ENCODE peak calls at places on chromosomes 16 and 17, in nine cellular contexts. B is ovary, C is uterus, Q is A549, I is HCT116, X is body of pancreas, Y is tibial nerve, H is gastrocnemius medialis, T is breast epithelium. P is an unnamed sample.

GRCh38 chr16:24853830-24854229 is 8.1 kb downstream of the SLC5A11 start:
- DNase-seq in H (no peak), T (no peak), B (peak), Q (peak), Y (no peak), C (peak), X (peak), I (no peak), P (peak)

GRCh38 chr17:40109471-40109824 is 9.1 kb upstream of the NR1D1 start:
- DNase-seq in B (no peak), X (no peak), Y (no peak), I (no peak), T (no peak), C (no peak), H (no peak), Q (no peak), P (no peak)

GRCh38 chr17:68567035-68567434 is 34.1 kb downstream of the FAM20A start:
- DNase-seq in Y (no peak), H (no peak), T (no peak), B (no peak), I (no peak), C (no peak), Q (no peak), X (no peak), P (no peak)

GRCh38 chr16:66486773-66487579 is 59.9 kb downstream of the BEAN1 start:
- DNase-seq in C (peak), X (no peak), H (no peak), I (no peak), T (peak), B (peak), Y (no peak), Q (no peak), P (peak)

GRCh38 chr16:1973461-1974156 is 1.8 kb downstream of the TBL3 start:
- DNase-seq in Q (no peak), B (peak), H (no peak), C (no peak), X (no peak), Y (no peak), I (no peak), T (no peak), P (no peak)

GRCh38 chr17:7703584-7704574 is 1.1 kb upstream of the EFNB3 start:
- DNase-seq in C (no peak), X (peak), I (no peak), Y (no peak), B (no peak), T (no peak), H (no peak), Q (peak), P (no peak)

GRCh38 chr17:17354560-17355357 is 51.6 kb downstream of the NT5M start:
- DNase-seq in Q (peak), T (peak), X (peak), I (peak), C (peak), B (peak), Y (peak), H (peak), P (peak)

GRCh38 chr17:82237746-82238561 is 9.1 kb downstream of the SLC16A3 start:
- DNase-seq in X (no peak), I (no peak), B (peak), C (no peak), T (no peak), Q (no peak), H (no peak), Y (no peak), P (peak)

GRCh38 chr16:87956169-87956770 is 5.0 kb downstream of the BANP start:
- DNase-seq in Y (no peak), X (no peak), C (no peak), H (no peak), B (no peak), T (no peak), I (no peak), Q (no peak), P (no peak)

GRCh38 chr16:87958632-87959031 is 7.4 kb downstream of the BANP start:
- DNase-seq in T (no peak), I (no peak), X (no peak), Q (no peak), Y (no peak), H (no peak), B (no peak), C (no peak), P (no peak)

GRCh38 chr16:87957296-87958069 is 6.2 kb downstream of the BANP start:
- DNase-seq in Q (no peak), T (no peak), C (no peak), Y (no peak), X (no peak), I (no peak), B (no peak), H (no peak), P (no peak)

GRCh38 chr16:87955302-87956168 is 4.3 kb downstream of the BANP start:
- DNase-seq in H (no peak), T (no peak), C (no peak), Q (no peak), B (peak), X (no peak), Y (no peak), I (no peak), P (no peak)

DNA sequence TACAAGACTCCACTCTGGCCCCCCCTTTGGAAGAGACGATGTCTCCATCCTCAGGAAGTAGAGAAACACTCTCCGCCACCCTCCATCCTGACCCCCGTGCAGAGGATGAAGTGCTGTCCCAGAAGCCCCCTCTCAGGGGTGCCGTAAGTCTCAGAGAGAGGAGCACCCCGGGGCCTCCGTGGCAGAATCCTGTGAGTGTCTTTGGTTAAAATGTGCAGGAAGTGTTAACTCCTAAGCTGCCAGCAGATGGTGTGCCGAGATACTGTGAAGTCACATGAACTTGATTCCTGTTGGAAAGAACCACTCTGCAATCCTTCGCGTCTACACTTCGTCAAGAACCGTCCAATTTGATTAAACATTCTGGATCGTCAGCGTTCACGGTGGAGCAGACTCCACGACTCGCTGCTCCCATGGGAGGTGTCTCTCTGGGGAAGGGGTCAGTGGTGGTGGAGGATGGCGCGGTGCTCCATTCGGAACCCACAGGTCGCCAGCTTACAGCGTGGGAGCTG is 5.6 kb downstream of the BANP start:
- DNase-seq in T (no peak), H (no peak), B (no peak), C (no peak), Y (no peak), Q (peak), X (no peak), I (no peak), P (no peak)
- TF ChIP-seq CTCF in T (no peak), H (no peak), B (no peak), C (no peak), Y (no peak), Q (peak), X (no peak), I (no peak), P (no peak)

GRCh38 chr16:59754854-59755253 is 1020.7 kb upstream of the GOT2 start:
- DNase-seq in T (no peak), I (no peak), B (no peak), Q (no peak), X (peak), H (no peak), Y (no peak), C (no peak), P (no peak)
- H3K4me3 ChIP-seq in T (no peak), I (no peak), B (no peak), Q (no peak), X (no peak), H (no peak), Y (no peak), C (no peak), P (no peak)

DNA sequence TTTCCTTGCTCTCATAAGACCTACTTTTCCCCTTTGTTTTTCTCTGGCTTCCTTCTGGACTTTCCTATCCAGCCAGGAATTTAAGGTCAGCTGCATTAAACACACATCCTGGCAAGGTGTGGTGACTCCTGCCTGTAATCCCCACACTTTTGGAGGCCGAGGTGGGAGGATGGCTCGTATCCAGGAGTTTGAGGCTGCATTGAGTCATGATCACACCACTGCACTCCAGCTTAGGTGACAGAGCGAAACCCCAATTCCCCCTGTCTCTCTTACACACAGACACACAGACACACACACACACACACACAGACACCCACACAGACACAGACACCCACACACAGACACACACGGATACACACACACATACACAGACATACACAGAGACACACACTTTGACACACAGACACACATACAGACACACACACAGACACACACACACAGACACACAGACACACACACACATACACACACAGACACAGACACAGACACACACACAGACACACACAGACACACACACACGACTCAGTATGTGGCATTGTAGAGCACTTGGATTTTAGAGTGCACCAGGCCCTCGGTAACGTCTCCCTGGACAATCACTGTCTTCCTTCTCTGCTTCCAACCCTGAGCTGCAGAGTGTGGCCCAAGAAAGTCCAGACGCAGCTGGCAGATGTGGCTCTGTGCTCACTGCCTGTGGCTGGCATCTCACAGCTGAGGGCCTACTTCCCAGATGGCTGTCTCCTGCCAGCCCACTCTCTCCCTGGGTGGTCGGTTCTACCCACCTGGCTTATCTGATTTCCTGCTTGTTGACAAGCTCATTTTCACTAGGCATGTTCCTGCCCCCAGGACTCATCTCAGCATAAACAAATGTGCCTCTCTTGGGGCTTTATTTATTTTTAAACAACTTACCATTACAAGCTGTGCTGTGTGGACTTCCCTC is 39.0 kb downstream of the NLRP1 start:
- DNase-seq in Y (no peak), C (no peak), X (no peak), B (no peak), H (no peak), T (no peak), Q (no peak), I (no peak), P (peak)
- TF ChIP-seq POLR2A in Y (no peak), C (no peak), X (no peak), B (no peak), H (no peak), T (no peak), Q (no peak), I (no peak), P (no peak)

GRCh38 chr16:80012586-80012985 is 412.0 kb upstream of the MAF start:
- DNase-seq in X (no peak), B (no peak), I (no peak), T (no peak), Y (no peak), Q (no peak), H (no peak), C (no peak), P (no peak)
- TF ChIP-seq CTCF in X (no peak), B (no peak), I (no peak), T (no peak), Y (no peak), Q (no peak), H (no peak), C (no peak), P (no peak)

DNA sequence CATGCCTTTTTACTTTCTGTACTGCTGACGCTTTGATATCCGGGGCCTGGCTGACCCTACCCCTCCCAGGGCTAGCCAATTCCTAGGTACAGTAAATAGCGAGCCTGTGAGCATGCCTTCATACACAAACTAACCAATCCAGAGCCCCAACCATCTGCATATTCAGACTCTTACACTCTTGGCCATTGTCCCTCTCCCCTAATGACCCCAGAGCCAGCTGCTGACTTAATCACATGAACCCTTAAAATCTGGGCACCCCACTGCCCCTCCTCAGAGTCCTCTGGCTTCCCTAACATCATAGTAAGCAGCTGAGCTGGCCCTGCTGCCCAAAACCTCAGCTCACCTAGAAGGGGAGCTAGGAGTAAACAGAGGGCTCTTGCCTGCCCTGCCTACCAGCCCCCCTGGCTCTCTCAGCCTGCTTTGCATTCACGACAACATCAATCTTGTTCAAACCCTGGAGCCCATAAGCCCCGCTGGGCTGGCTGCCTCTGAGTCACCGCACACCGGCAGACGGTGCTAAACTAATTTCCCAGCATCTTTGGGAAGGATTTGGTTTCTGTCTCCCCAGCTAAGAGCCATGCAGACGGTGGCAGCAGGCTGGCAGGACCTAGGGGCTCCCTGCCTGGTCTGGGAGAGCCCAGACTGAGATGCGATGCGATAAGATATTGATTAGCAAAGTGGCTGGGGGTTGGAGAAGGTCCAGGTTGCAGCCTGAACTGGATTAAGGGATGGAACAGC is 63.2 kb downstream of the CLEC19A start:
- DNase-seq in X (no peak), H (no peak), B (no peak), Y (no peak), Q (no peak), T (no peak), C (no peak), I (no peak), P (no peak)
- H3K4me3 ChIP-seq in X (no peak), H (no peak), B (no peak), Y (no peak), Q (no peak), T (no peak), C (no peak), I (no peak), P (no peak)

GRCh38 chr16:85347213-85347591 is 234.9 kb upstream of the CIBAR2 start:
- DNase-seq in X (no peak), B (no peak), T (no peak), H (no peak), I (no peak), Y (no peak), Q (no peak), C (no peak), P (no peak)

GRCh38 chr16:85344502-85345128 is 232.3 kb upstream of the CIBAR2 start:
- DNase-seq in I (no peak), Y (no peak), T (no peak), Q (no peak), B (no peak), X (no peak), H (no peak), C (no peak), P (no peak)

GRCh38 chr16:85346404-85347212 is 234.3 kb upstream of the CIBAR2 start:
- DNase-seq in I (no peak), Y (no peak), Q (no peak), T (no peak), H (no peak), B (no peak), X (no peak), C (no peak), P (no peak)

GRCh38 chr16:85342348-85342747 is 230.1 kb upstream of the CIBAR2 start:
- DNase-seq in B (no peak), Q (no peak), I (no peak), T (no peak), Y (no peak), X (no peak), C (no peak), H (no peak), P (no peak)

GRCh38 chr16:85345129-85345639 is 232.9 kb upstream of the CIBAR2 start:
- DNase-seq in Y (no peak), I (no peak), C (no peak), T (no peak), Q (no peak), X (no peak), B (no peak), H (no peak), P (no peak)
- TF ChIP-seq POLR2A in Y (no peak), I (no peak), C (no peak), T (no peak), Q (no peak), X (no peak), B (no peak), H (no peak), P (no peak)

GRCh38 chr17:79066963-79067362 is 7.7 kb upstream of the ENGASE start:
- DNase-seq in H (no peak), C (no peak), T (no peak), Q (no peak), B (peak), I (no peak), X (no peak), Y (no peak), P (no peak)

GRCh38 chr17:79064026-79064425 is 10.6 kb upstream of the ENGASE start:
- DNase-seq in Q (no peak), Y (no peak), H (no peak), X (no peak), T (no peak), C (no peak), B (no peak), I (no peak), P (no peak)

GRCh38 chr17:79071161-79071560 is 3.5 kb upstream of the ENGASE start:
- DNase-seq in Q (no peak), H (no peak), X (no peak), B (no peak), I (no peak), C (no peak), T (no peak), Y (no peak), P (no peak)

GRCh38 chr17:79070266-79070880 is 4.3 kb upstream of the ENGASE start:
- DNase-seq in Y (no peak), Q (no peak), B (no peak), C (no peak), T (no peak), H (no peak), I (no peak), X (no peak), P (no peak)

DNA sequence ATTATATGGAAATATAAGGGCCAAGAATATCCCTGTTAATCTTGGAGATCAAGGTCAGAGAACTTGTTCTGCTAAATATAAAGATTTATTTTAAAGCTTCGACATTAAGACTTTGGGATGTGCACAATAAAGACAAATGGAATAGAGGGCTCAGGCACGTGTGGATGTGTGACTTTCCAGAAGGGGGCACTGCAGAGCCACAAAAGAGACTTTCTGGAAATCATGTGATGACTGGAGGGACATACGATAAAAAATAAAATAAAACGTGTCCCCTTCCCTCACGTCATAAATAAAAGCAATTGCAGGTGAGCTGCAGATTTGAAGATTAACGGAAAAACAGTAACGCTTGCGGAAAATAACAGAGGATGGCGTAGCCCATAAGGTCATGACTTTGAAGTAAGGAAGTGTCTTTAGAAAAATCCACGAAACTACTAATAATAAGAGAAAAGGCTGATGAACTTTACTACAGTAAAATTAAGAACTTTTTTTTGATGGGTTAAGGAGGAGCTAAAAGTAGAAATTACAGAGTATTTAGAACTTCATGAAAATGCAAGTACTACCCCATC is 9.4 kb upstream of the ENGASE start:
- DNase-seq in Q (peak), B (peak), Y (no peak), X (peak), H (no peak), C (no peak), I (peak), T (no peak), P (no peak)
- TF ChIP-seq CTCF in Q (peak), B (no peak), Y (no peak), X (peak), H (peak), C (peak), I (peak), T (peak), P (no peak)

DNA sequence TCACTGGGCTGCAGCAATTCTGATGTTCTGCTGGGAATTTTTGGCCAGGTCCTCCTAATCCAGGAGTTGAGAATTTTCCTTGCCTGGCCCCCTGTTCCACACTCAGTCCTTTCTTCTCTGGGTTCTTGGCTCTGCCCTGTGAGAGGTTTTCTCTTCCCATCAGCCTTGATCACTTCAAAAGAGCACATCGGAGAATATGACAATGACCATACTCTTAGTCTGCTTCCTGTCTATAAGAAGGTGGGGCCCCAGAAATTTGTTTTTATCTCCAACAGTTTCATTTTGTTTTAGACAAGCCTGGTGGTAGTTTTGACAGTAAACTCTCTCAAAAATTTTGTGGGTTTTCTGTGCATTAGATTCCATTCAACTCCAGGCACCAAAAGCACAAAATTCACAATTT is 70.7 kb downstream of the C17orf67 start:
- DNase-seq in Q (no peak), C (no peak), I (no peak), H (no peak), B (no peak), X (no peak), T (no peak), Y (no peak), P (no peak)
- H3K4me3 ChIP-seq in Q (no peak), C (no peak), I (no peak), H (no peak), B (no peak), X (no peak), T (no peak), Y (no peak), P (no peak)

DNA sequence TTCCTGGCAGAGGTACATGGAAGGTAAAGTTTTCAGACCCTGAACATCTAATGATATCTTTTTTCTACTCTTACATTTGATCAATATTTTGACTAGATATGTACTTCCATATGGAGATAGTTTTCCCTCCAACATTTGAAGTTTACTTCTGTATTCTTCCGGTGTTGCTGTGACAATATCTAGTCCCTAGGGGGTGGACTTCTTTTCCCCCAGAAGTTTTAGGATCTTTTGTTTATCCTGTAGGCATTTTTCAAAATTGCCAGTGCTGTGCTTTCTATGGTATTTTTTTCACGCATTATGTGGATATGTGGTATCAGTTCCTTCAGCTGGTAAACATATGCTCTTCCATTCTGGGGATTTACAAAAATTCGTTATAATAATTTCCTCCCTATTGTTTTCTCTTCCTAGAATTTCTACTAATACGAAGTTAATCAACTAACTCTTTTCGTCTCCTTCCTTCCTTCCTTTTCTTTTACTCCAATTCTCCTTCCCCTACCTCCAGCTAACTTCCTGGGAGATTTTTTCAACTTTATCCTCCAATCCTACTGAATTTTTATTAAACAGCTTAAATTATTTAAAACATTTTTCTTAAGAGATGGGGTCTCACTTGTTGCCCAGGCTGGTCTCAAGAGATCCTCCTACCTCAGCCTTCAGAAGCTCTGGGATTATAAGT is 26.1 kb upstream of the ZNHIT3 start:
- DNase-seq in H (no peak), Q (no peak), C (no peak), I (no peak), B (no peak), Y (no peak), X (no peak), T (no peak), P (no peak)
- TF ChIP-seq POLR2A in H (no peak), Q (no peak), C (no peak), I (no peak), B (no peak), Y (no peak), X (no peak), T (no peak), P (no peak)